ENCODE peak calls at places on chromosomes 5 and 9, in five cellular contexts. I is GM12878, Z is H1, S is HepG2, V is NT2/D1. X is an unnamed sample.

GRCh38 chr5:83464261-83464660 is 7.3 kb upstream of the VCAN start:
- DNase-seq in I (no peak), Z (no peak), V (no peak), S (no peak), X (no peak)

GRCh38 chr9:122251351-122251750 is 13.3 kb downstream of the RBM18 start:
- DNase-seq in V (no peak), I (no peak), S (peak), Z (no peak), X (no peak)

GRCh38 chr9:121717141-121717749 is 65.8 kb downstream of the DAB2IP start:
- DNase-seq in V (no peak), Z (no peak), S (no peak), I (no peak), X (no peak)

GRCh38 chr5:37740331-37741066 is 99.3 kb downstream of the GDNF start:
- DNase-seq in S (no peak), Z (no peak), I (no peak), V (no peak), X (no peak)

GRCh38 chr9:34145165-34145564 is 18.7 kb upstream of the DCAF12 start:
- DNase-seq in S (no peak), I (no peak), Z (no peak), V (no peak), X (no peak)

GRCh38 chr9:98836206-98836605 is 28.7 kb downstream of the GALNT12 start:
- DNase-seq in Z (no peak), S (no peak), V (no peak), I (no peak), X (no peak)

GRCh38 chr5:43040287-43041098 is at the start of gene ANXA2R:
- DNase-seq in V (peak), I (no peak), Z (no peak), S (peak), X (peak)

GRCh38 chr9:37626708-37627293 is 24.0 kb upstream of the FRMPD1 start:
- DNase-seq in V (no peak), I (no peak), S (no peak), Z (no peak), X (no peak)

GRCh38 chr5:41772071-41772470 is 98.2 kb downstream of the OXCT1 start:
- DNase-seq in V (no peak), S (no peak), Z (no peak), I (no peak), X (no peak)

GRCh38 chr9:35749515-35750255 is 598 bp downstream of the RGP1 start:
- DNase-seq in V (no peak), I (no peak), Z (no peak), S (no peak), X (peak)
- TF ChIP-seq SUZ12 in V (no peak), I (no peak), Z (no peak), S (no peak), X (no peak)

GRCh38 chr5:116084891-116085715 is at the start of gene COMMD10:
- DNase-seq in S (peak), Z (peak), V (peak), I (peak), X (peak)

GRCh38 chr5:116088062-116088461 is 3.2 kb downstream of the COMMD10 start:
- DNase-seq in S (no peak), V (no peak), I (no peak), Z (no peak), X (no peak)

DNA sequence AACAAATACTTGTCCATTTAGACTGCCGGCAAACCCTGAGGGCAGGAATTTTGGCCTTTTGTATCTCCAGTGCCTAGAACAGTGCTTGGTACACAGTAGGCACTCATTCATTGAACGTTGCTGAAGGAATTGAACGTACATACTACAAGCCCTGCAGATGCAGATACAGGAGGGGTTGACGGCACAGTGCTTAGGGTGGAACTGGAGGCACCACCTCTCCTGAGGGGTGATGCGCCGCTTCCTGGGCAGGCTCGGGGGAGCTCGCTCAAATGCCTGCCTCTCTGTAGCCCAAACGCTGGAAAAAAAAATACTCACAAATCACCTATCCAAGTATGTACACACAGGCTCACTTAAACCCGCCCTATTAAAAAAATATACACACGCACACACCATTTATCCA is 594 bp upstream of the COMMD10 start:
- DNase-seq in S (no peak), Z (no peak), V (no peak), I (no peak), X (peak)
- TF ChIP-seq SUZ12 in S (no peak), Z (no peak), V (no peak), I (no peak), X (no peak)

GRCh38 chr9:112550531-112550930 is 63.9 kb downstream of the KIAA1958 start:
- DNase-seq in Z (no peak), S (no peak), I (no peak), V (no peak), X (no peak)

GRCh38 chr9:112548836-112549235 is 62.2 kb downstream of the KIAA1958 start:
- DNase-seq in S (no peak), Z (no peak), V (no peak), I (no peak), X (no peak)

GRCh38 chr9:112546149-112547012 is 59.8 kb downstream of the KIAA1958 start:
- DNase-seq in S (no peak), V (no peak), I (no peak), Z (no peak), X (no peak)

GRCh38 chr9:112545237-112545636 is 58.6 kb downstream of the KIAA1958 start:
- DNase-seq in I (no peak), Z (no peak), V (no peak), S (no peak), X (no peak)

GRCh38 chr9:112547712-112548440 is 61.2 kb downstream of the KIAA1958 start:
- DNase-seq in I (no peak), V (peak), S (no peak), Z (no peak), X (no peak)
- TF ChIP-seq SUZ12 in I (no peak), V (no peak), S (no peak), Z (no peak), X (no peak)

GRCh38 chr9:136372561-136373299 is 739 bp downstream of the CARD9 start:
- DNase-seq in Z (no peak), I (no peak), S (peak), V (no peak), X (no peak)
- TF ChIP-seq SUZ12 in Z (no peak), I (no peak), S (no peak), V (no peak), X (no peak)

DNA sequence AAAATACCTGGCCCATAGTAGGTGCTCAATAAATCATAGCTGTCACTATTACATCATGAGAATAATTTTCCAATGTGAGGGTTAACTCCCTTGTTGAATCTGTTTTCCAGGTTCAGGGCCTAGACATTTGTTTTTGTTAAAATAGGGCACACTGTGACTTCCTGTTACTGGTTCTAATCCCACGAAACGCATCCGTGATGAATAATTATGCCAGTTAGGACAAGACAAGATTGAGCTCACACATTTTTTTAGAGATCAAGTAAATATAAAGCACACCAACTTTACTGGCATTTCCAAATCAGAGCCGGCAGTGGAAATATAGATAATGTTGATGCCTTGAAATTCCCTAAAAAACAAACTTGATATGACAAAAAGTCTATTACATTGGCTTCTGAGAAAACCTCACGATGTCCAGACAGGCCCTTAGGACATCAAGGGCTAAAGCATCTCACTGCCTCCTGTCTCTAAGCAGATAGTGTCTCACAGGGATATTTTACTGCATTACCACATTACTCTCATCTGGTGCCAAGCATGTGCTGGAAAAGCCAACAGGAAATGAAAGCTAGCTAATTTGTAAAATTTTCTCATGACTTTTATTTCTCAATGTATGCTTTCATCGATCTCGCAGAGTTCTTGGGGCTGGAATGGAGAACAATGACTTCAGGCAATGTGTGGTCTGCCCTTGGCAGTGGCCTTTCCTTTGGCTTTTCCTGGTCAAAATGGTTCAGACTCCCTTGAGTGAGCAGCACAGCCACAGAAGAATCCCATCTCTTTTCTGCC is 414.3 kb upstream of the PAPPA start:
- DNase-seq in V (no peak), S (no peak), Z (no peak), I (no peak), X (no peak)
- TF ChIP-seq SUZ12 in V (no peak), S (no peak), Z (no peak), I (no peak), X (no peak)

DNA sequence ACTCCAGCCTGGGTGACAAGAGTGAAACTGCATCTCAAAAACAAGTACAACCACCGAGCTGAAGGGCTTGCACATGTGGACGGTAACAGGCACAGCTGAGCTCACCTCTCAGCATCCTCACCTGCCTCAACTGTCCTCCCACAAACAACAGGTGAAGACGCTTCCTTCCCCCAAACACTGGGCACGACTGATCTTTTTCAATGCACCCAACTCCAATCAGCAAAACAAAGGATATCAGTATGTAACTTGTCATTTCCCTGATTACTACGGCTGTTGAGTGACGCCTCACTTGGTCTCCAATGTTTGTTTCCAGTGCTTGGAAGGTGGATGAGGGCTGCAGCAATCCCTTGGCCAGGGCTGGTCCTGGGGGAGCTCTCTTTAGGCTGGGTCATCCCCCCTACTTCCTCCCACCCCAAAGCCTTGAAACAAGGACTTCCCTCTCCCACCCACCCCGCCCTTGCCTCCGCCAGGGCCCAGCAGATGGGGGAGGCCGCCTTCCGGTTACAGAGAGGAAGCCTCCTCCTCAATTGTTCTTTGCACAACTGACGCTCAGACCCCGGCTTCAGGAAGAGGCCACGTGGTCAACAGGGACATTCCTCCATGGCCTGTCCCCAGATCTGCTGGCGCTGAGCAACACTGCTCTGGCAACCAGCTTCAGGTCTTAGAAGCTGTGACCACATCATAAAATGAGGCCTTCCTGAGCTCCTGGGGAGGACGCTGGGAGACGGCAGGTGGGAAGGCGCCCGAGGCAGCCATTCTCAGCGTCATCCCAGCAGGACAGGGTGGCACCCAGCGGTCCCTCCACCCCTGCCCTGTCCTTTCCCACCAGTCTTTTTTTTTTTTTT is 5.9 kb downstream of the FAM78A start:
- DNase-seq in V (no peak), Z (no peak), I (no peak), S (no peak), X (no peak)
- TF ChIP-seq SUZ12 in V (no peak), Z (no peak), I (no peak), S (no peak), X (no peak)

DNA sequence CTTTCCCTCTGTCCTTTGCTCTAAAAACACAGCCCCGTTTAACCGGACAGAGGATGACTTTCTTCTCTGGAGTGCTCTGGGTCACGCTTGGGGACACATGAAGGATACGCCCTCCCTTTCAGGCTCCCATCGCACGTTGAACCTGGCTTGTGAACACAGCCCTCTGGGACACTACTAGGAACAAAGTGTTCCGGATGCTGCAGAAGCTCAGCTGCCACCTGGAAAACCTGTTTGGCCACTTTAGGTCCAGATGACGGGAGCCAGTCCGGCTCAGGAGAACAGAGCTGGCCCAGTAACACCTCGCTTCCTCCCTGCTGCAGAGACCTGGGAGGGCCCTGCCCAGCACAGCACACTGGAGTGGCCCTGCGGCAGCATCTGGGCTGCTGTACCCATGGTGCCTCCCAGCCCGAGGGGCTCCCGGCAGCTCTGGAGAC is 60.1 kb downstream of the GADD45G start:
- DNase-seq in S (no peak), Z (no peak), V (no peak), I (no peak), X (no peak)
- TF ChIP-seq SUZ12 in S (no peak), Z (no peak), V (no peak), I (no peak), X (no peak)